ENCODE peak calls at places on chromosome 11, in eight cellular contexts. W is Calu3; S is left colon; A is stimulated activated CD8-positive, alpha-beta memory T cell treated with anti-CD3 and anti-CD28 coated beads, Interleukin-2, amount 100 ng/mL, for 48 hours; J is Peyer's patch; I is CD4-positive, CD25-positive, alpha-beta regulatory T cell; R is GM04504; V is AG10803. K is an unnamed sample.

GRCh38 chr11:68090706-68091105 is 30.5 kb downstream of the CHKA start:
- DNase-seq in W (peak), R (no peak), A (no peak), S (peak), J (no peak), V (no peak), I (no peak), K (no peak)

GRCh38 chr11:119012629-119013170 is 5.4 kb downstream of the RPS25 start:
- DNase-seq in A (no peak), S (no peak), V (no peak), W (no peak), R (no peak), I (no peak), J (no peak), K (no peak)

GRCh38 chr11:65493367-65494176 is 5.3 kb upstream of the MALAT1 start:
- DNase-seq in A (no peak), W (no peak), I (no peak), R (peak), J (peak), S (peak), V (peak), K (peak)

GRCh38 chr11:82174610-82175009 is 559.1 kb downstream of the FAM181B start:
- DNase-seq in W (no peak), I (no peak), V (no peak), A (no peak), J (no peak), R (no peak), S (no peak), K (no peak)

GRCh38 chr11:44936527-44936926 is 14.2 kb downstream of the TP53I11 start:
- DNase-seq in W (peak), R (peak), A (peak), S (peak), V (peak), J (peak), I (peak), K (peak)

GRCh38 chr11:6747097-6747662 is 24.6 kb downstream of the OR2AG2 start:
- DNase-seq in J (no peak), V (no peak), A (no peak), R (no peak), I (no peak), W (no peak), S (no peak), K (no peak)

GRCh38 chr11:2321311-2321683 is 19.5 kb downstream of the TSPAN32 start:
- DNase-seq in R (no peak), J (no peak), S (no peak), I (no peak), W (no peak), A (no peak), V (no peak), K (no peak)

GRCh38 chr11:119300198-119300964 is 16.5 kb downstream of the MCAM start:
- DNase-seq in S (no peak), W (no peak), R (no peak), I (no peak), A (no peak), J (no peak), V (no peak), K (no peak)

GRCh38 chr11:122642472-122642922 is 13.0 kb upstream of the UBASH3B start:
- DNase-seq in W (peak), S (no peak), V (peak), J (no peak), R (peak), A (no peak), I (no peak), K (no peak)

GRCh38 chr11:10314199-10315072 is 9.6 kb downstream of the ADM start:
- DNase-seq in W (no peak), V (peak), A (no peak), J (no peak), I (peak), S (no peak), R (no peak), K (no peak)

GRCh38 chr11:77141034-77141433 is 13.0 kb downstream of the MYO7A start:
- DNase-seq in V (no peak), J (no peak), W (no peak), R (no peak), A (no peak), S (no peak), I (no peak), K (no peak)

GRCh38 chr11:116112031-116112935 is 608.1 kb upstream of the CADM1 start:
- DNase-seq in R (no peak), A (no peak), W (no peak), V (no peak), J (no peak), S (no peak), I (no peak), K (no peak)

GRCh38 chr11:120054016-120054752 is 83.7 kb downstream of the TRIM29 start:
- DNase-seq in W (no peak), I (no peak), V (no peak), A (no peak), R (no peak), J (no peak), S (no peak), K (no peak)

GRCh38 chr11:134045799-134046635 is 22.9 kb upstream of the JAM3 start:
- DNase-seq in W (peak), A (no peak), S (peak), V (no peak), I (peak), J (no peak), R (no peak), K (no peak)

GRCh38 chr11:64074239-64074638 is 38.5 kb downstream of the FLRT1 start:
- DNase-seq in R (no peak), W (no peak), I (no peak), V (no peak), J (no peak), A (no peak), S (no peak), K (no peak)

GRCh38 chr11:98732947-98733346 is 287.8 kb upstream of the CNTN5 start:
- DNase-seq in S (no peak), I (no peak), W (no peak), V (no peak), J (no peak), R (no peak), A (no peak), K (no peak)

GRCh38 chr11:71342951-71343827 is 90.8 kb upstream of the SHANK2 start:
- DNase-seq in A (no peak), V (peak), S (peak), I (no peak), R (no peak), J (peak), W (peak), K (peak)

GRCh38 chr11:101034076-101034475 is 95.5 kb downstream of the PGR start:
- DNase-seq in S (no peak), R (no peak), V (no peak), W (no peak), J (no peak), I (no peak), A (no peak), K (peak)

K was measured in stomach.